ENCODE peak calls at places on chromosomes 1 and 21, in ten cellular contexts. N, J, D, V, C, I, Q, F, K and R are unnamed samples.
A peak's percentile ranks its signal among the peaks of the same experiment; 100 is the strongest.

GRCh38 chr1:43995984-43996732 is 4.8 kb downstream of the CCDC24 start:
- DNase-seq in C (no peak), J (no peak), D (no peak), I (no peak), Q (no peak), K (no peak), N (no peak), F (no peak), V (no peak), R (no peak)

GRCh38 chr1:234530641-234531040 is 51.7 kb upstream of the TARBP1 start:
- DNase-seq in V (no peak), Q (no peak), F (no peak), N (no peak), K (no peak), D (no peak), I (no peak), C (no peak), J (no peak), R (no peak)

GRCh38 chr1:75582725-75583261 is 28.1 kb downstream of the SLC44A5 start:
- DNase-seq in J (no peak), K (peak; percentile 54), F (no peak), I (no peak), D (no peak), C (no peak), V (no peak), Q (no peak), N (no peak), R (no peak)

GRCh38 chr1:223056802-223057201 is 86.2 kb downstream of the TLR5 start:
- DNase-seq in V (no peak), J (no peak), K (no peak), C (no peak), F (no peak), N (no peak), I (no peak), Q (no peak), D (no peak), R (no peak)

GRCh38 chr1:11341881-11342552 is 69.0 kb downstream of the UBIAD1 start:
- DNase-seq in K (no peak), V (no peak), N (no peak), I (peak; percentile 40), Q (no peak), J (no peak), C (no peak), F (no peak), D (no peak), R (no peak)

GRCh38 chr1:10068605-10069294 is 36.0 kb downstream of the UBE4B start:
- DNase-seq in C (no peak), Q (no peak), I (no peak), J (no peak), N (no peak), D (no peak), V (no peak), F (no peak), K (no peak), R (no peak)

GRCh38 chr1:226644541-226645176 is 94.4 kb downstream of the ITPKB start:
- DNase-seq in C (no peak), J (no peak), V (no peak), F (no peak), Q (no peak), I (peak; percentile 17), K (no peak), D (peak; percentile 6), N (no peak), R (no peak)

GRCh38 chr1:34365295-34365694 is 188.6 kb downstream of the C1orf94 start:
- DNase-seq in I (no peak), J (no peak), C (no peak), Q (no peak), F (no peak), V (no peak), N (no peak), K (no peak), D (no peak), R (no peak)

GRCh38 chr1:16246961-16247360 is 10.0 kb upstream of the CPLANE2 start:
- DNase-seq in K (no peak), J (no peak), C (no peak), V (no peak), D (no peak), I (no peak), Q (no peak), F (no peak), N (no peak), R (no peak)

GRCh38 chr21:44455524-44456206 is 355 bp downstream of the LRRC3 start:
- DNase-seq in K (peak; percentile 26), J (no peak), N (peak; percentile 60), V (no peak), D (no peak), F (peak; percentile 32), C (peak; percentile 52), I (peak; percentile 20), Q (peak; percentile 63), R (peak; percentile 49)

GRCh38 chr21:45550552-45551210 is 8.4 kb upstream of the SLC19A1 start:
- DNase-seq in I (peak; percentile 31), D (no peak), V (no peak), N (no peak), C (no peak), F (no peak), K (no peak), J (no peak), Q (no peak), R (no peak)

GRCh38 chr21:42113926-42114409 is 42.9 kb downstream of the UMODL1 start:
- DNase-seq in F (peak; percentile 52), I (no peak), Q (no peak), K (no peak), N (no peak), J (no peak), D (peak; percentile 53), C (no peak), V (no peak), R (no peak)
- TF ChIP-seq CTCF in F (peak; percentile 12), I (no peak), Q (no peak), K (no peak), N (no peak), J (no peak), D (no peak), C (no peak), V (no peak), R (no peak)

DNA sequence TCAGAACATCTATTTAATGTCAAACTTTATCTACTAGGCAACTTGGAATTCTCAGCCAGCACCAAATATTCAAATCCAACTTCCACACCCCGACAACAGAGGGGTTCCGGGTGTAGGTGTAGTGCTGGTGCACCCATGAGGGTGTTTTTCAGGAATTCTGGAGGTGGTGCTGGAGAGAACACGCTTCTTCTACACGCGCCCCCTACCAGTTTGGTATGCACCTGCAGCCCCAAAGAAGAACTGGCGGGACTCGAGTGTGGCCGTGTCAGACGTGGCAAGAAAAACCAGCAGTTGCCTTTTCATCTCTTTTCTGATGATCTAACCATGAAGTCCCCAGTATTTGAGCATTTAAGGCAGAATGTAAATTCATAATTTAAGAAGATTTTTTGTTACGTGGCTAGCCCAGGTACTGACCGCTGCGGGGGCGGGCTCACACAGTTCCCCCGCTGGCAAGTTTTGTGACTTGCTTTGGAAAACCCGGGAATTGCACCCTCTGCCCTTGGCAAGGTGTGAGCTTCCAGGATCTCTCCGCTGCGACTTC is 419 bp upstream of the TLCD4 start:
- DNase-seq in J (no peak), C (peak; percentile 70), N (peak; percentile 85), Q (peak; percentile 38), V (no peak), D (peak; percentile 29), K (peak; percentile 30), F (no peak), I (peak; percentile 43), R (peak; percentile 84)
- TF ChIP-seq CTCF in J (no peak), C (peak; percentile 67), N (peak; percentile 41), Q (peak; percentile 53), V (peak; percentile 59), D (peak; percentile 46), K (peak; percentile 41), F (peak; percentile 36), I (peak; percentile 24), R (peak; percentile 70)

DNA sequence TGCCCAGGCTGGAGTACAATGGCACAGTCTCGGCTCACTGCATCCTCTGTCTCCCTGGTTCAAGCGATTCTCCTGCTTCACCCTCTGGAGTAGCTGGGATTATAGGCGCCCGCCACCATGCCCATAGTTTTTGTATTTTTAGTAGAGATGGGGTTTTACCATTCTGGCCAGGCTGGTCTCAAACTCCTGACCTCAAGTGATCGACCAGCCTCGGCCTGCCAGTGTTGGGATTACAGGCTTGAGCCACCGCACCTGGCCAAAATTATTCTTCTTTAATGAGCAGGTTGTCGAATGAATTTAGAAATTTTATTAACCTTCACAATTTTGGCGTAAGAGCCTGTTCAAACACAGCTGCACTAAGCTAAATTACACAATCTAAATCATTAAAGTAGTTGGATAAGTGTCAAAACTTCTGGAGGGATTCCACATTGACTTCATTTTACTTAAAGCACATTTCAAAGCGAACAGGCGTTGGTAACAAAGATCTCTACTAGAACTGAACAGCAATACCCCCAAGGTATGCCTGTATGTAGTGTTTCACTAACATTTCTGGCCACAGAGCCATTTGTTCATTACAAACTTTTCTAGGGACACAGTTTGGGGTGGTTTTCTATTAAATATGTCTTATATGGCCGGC is 5.2 kb upstream of the CTH start:
- DNase-seq in J (no peak), K (no peak), V (no peak), I (peak; percentile 58), C (no peak), Q (no peak), F (no peak), D (no peak), N (no peak), R (no peak)
- TF ChIP-seq CTCF in J (no peak), K (no peak), V (no peak), I (no peak), C (no peak), Q (no peak), F (no peak), D (no peak), N (no peak), R (no peak)

GRCh38 chr1:232509570-232509969 is 120.4 kb downstream of the SIPA1L2 start:
- DNase-seq in V (no peak), I (peak; percentile 19), J (no peak), C (no peak), F (no peak), N (no peak), Q (peak; percentile 18), D (no peak), K (peak; percentile 53), R (no peak)

GRCh38 chr1:232507571-232507970 is 122.4 kb downstream of the SIPA1L2 start:
- DNase-seq in V (no peak), J (no peak), K (no peak), D (no peak), Q (no peak), I (no peak), F (no peak), N (no peak), C (no peak), R (no peak)

GRCh38 chr1:232511172-232511571 is 118.8 kb downstream of the SIPA1L2 start:
- DNase-seq in J (no peak), F (no peak), C (no peak), I (peak; percentile 9), N (no peak), Q (no peak), D (no peak), V (no peak), K (peak; percentile 10), R (no peak)

GRCh38 chr1:232510367-232511110 is 119.4 kb downstream of the SIPA1L2 start:
- DNase-seq in F (no peak), V (no peak), C (no peak), N (no peak), I (no peak), D (no peak), Q (no peak), K (no peak), J (no peak), R (no peak)

DNA sequence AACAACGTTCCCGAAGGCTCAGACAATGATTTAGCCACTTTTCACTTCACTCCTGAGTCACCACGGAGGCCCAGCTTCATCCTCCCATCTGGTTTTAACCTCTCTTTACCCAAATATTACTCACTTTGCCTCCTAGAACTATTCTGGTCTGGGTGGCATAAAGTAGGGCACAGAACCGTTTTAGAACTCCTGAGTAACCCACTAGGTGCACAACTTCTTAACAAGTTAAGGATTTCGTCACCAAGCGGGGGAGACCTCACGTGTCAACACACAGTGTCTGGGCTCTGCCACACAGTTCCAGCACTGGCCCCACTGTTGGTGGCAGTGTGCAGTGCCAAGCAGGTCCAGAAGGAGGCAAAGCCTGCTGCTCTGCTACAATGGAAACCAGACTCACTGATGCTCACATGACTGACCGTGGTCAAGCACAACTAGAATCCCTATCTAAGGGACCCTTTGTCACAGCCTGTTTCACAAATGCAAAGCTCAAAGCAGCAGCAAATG is 121.7 kb downstream of the SIPA1L2 start:
- DNase-seq in J (no peak), C (no peak), K (no peak), D (no peak), I (no peak), V (no peak), F (no peak), Q (no peak), N (no peak), R (no peak)
- TF ChIP-seq CTCF in J (no peak), C (no peak), K (no peak), D (no peak), I (no peak), V (no peak), F (no peak), Q (no peak), N (no peak), R (no peak)